ENCODE peak calls at places on chromosome X, in five cellular contexts. X, W, Q, L and B are unnamed samples. For H3K4me1, the result is how much of the 10 kb centered on the place peaks cover.

GRCh38 chrX:64152857-64153256 is 52.7 kb downstream of the AMER1 start:
- DNase-seq in W (no peak), L (peak), Q (no peak), X (no peak), B (peak)

GRCh38 chrX:112834016-112834855 is 6.4 kb downstream of the AMOT start:
- DNase-seq in X (no peak), L (no peak), Q (no peak), W (no peak), B (no peak)

GRCh38 chrX:115535421-115535820 is 25.6 kb upstream of the PLS3 start:
- DNase-seq in W (no peak), L (no peak), Q (no peak), X (no peak), B (no peak)

GRCh38 chrX:143648705-143649104 is 12.8 kb upstream of the SLITRK4 start:
- DNase-seq in L (no peak), Q (no peak), W (no peak), X (no peak), B (no peak)

GRCh38 chrX:118723376-118723775 is 4.0 kb upstream of the IL13RA1 start:
- DNase-seq in L (no peak), X (no peak), Q (no peak), W (no peak), B (no peak)

GRCh38 chrX:110037181-110037580 is 34.3 kb downstream of the TMEM164 start:
- DNase-seq in Q (no peak), X (no peak), W (no peak), L (no peak), B (no peak)

GRCh38 chrX:1165535-1166196 is 46.8 kb downstream of the CRLF2 start:
- DNase-seq in W (no peak), Q (no peak), L (no peak), X (no peak), B (no peak)

GRCh38 chrX:109954955-109955354 is 48.0 kb upstream of the TMEM164 start:
- DNase-seq in L (no peak), X (no peak), W (no peak), Q (no peak), B (no peak)

GRCh38 chrX:110414679-110415439 is 56.2 kb downstream of the RTL9 start:
- DNase-seq in L (no peak), W (no peak), X (no peak), Q (peak), B (no peak)

GRCh38 chrX:41718481-41719245 is 5.3 kb upstream of the GPR82 start:
- DNase-seq in W (no peak), X (no peak), L (peak), Q (no peak), B (peak)

GRCh38 chrX:131747173-131747572 is 203.3 kb downstream of the OR13H1 start:
- DNase-seq in Q (peak), W (no peak), L (no peak), X (no peak), B (no peak)

GRCh38 chrX:16646366-16647168 is 3.4 kb upstream of the S100G start:
- DNase-seq in X (no peak), Q (no peak), W (no peak), L (peak), B (no peak)

GRCh38 chrX:51336584-51336983 is 4.0 kb downstream of the NUDT10 start:
- DNase-seq in Q (no peak), X (peak), L (peak), W (peak), B (no peak)

GRCh38 chrX:72475952-72476668 is 96.5 kb downstream of the HDAC8 start:
- DNase-seq in L (no peak), Q (no peak), W (no peak), X (no peak), B (no peak)

GRCh38 chrX:2311483-2311882 is 189.3 kb downstream of the DHRSX start:
- DNase-seq in Q (no peak), X (no peak), W (no peak), L (no peak), B (peak)

GRCh38 chrX:100478714-100479113 is 68.6 kb upstream of the PCDH19 start:
- DNase-seq in W (no peak), L (no peak), Q (no peak), X (no peak), B (no peak)

DNA sequence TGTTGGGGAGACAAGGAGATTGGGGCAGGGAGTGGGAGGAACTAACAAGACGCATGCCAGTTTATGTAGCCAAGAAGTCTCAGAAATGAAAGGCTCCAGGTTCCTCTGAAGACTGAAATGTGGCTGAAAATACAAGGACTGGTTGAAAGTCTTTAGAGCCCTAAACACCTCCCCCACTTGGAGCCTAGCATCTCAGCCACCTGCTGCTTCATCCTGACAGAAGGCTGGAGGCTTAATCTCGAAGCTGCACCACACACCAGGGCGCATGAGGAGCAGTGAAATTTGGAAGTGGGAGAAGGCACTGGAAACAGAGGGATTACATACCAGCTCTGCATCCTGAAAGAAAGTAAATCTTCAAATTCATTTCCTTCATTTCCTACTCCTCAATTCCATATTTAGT is 160.7 kb upstream of the FTHL17 start:
- DNase-seq in Q (no peak), L (no peak), X (no peak), W (no peak), B (peak)
- H3K4me1 ChIP-seq in Q (under half), L (under half), X (under half), W (under half), B (under half)

DNA sequence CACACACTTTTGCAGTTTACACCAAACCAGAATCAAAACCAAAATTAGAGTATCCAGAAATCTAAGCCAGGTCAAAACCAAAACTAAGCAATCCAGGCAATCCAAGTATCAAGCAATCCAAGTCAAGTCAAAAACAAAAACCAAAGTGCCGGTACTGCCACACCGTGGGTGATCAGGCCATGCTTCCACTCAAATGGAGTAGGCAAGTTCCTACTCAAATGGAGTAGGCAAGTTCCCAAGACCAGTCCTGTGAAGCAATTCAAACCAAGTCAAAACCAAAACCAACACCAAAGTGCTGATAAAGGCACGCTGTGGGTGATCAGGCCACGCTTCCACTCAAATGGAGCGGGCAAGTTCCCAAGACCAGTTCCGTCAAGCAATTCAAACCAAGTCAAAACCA is 31.3 kb downstream of the MID1 start:
- DNase-seq in Q (no peak), X (no peak), L (no peak), W (no peak), B (no peak)
- H3K9ac ChIP-seq in Q (no peak), X (no peak), L (no peak), W (no peak), B (no peak)

GRCh38 chrX:153414838-153415552 is 3.7 kb downstream of the ZFP92 start:
- DNase-seq in Q (no peak), W (no peak), X (no peak), L (no peak), B (no peak)

GRCh38 chrX:153413731-153414130 is 2.5 kb downstream of the ZFP92 start:
- DNase-seq in Q (no peak), L (no peak), W (no peak), X (no peak), B (no peak)

GRCh38 chrX:153411988-153412574 is 809 bp downstream of the ZFP92 start:
- DNase-seq in Q (no peak), W (no peak), L (no peak), X (no peak), B (no peak)

GRCh38 chrX:153411255-153411987 is at the start of gene ZFP92:
- DNase-seq in Q (no peak), W (no peak), L (no peak), X (peak), B (no peak)

GRCh38 chrX:153412746-153413720 is 1.8 kb downstream of the ZFP92 start:
- DNase-seq in Q (no peak), L (no peak), W (no peak), X (no peak), B (no peak)
- TF ChIP-seq ZNF274 in Q (no peak), L (no peak), W (no peak), X (no peak), B (no peak)

GRCh38 chrX:39440734-39441305 is 639.6 kb downstream of the MID1IP1 start:
- DNase-seq in L (no peak), Q (no peak), X (no peak), W (no peak), B (no peak)

GRCh38 chrX:39439910-39440733 is 638.9 kb downstream of the MID1IP1 start:
- DNase-seq in X (peak), Q (peak), L (no peak), W (no peak), B (no peak)

GRCh38 chrX:39445336-39445735 is 644.1 kb downstream of the MID1IP1 start:
- DNase-seq in Q (no peak), X (no peak), W (no peak), L (no peak), B (peak)

GRCh38 chrX:39443240-39443639 is 642.0 kb downstream of the MID1IP1 start:
- DNase-seq in W (no peak), Q (no peak), L (no peak), X (no peak), B (no peak)

DNA sequence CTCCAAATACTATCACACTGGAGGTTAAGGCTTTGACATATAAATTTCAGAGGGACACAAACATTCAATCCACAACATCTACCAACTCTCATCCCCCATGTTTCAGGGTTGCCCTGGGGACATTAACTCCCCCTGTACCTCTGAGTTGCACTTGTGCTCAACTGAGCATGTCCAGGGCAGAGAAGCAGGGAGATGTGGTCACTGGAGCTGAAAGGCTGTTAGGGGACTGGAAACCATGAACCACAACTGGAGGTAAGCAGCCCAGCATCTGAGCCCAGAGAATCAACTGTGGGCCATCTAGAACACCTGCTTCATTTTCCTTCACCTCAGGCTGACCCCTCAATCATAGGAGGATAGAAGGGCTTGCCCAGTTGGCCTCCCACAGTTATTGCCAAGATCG is 641.1 kb downstream of the MID1IP1 start:
- DNase-seq in W (no peak), Q (peak), L (no peak), X (no peak), B (no peak)
- H3K4me1 ChIP-seq in W (under half), Q (under half), L (under half), X (under half), B (under half)

DNA sequence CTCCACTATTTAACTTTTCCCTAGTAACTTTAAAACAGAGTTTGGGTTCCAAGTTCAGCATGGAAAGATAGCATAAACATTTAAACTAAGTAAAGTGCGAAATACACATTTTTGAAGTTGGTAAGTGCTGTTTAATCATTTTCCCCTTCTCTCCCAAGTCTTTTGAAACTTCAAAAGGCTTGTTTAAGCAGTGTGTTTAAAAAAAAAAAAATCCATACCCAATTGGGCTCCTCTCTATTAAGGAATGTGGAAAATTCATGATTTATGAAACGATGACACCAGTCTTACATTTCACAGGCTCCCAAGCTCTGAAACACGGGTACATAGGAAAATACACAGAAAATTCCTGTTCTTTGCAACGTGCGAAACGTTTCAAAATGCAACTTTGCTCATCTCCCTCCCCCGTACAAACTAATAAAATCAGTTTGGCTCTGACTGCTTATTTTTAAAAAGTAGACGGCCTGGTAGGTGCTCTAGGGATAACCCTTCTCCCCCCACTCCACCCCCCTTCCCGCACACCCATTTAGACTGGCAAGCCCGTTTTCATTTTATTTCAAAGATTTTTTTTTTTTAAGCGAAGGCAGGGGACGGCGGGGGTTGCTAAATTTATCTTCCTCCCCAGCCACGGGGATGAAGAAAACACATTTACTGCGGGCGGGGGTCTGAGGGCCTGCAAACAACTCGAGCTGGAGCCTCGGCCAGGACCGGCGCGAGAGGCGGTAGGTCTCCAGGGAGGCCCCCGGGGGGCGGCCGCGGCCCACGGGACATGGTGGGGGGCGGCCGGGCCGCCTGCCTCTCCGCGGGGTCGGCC is 789 bp upstream of the ZFX start:
- DNase-seq in W (no peak), L (peak), X (peak), Q (no peak), B (no peak)
- H3K9ac ChIP-seq in W (peak), L (peak), X (peak), Q (peak), B (peak)

GRCh38 chrX:101729986-101730385 is 70.3 kb upstream of the ARMCX2 start:
- DNase-seq in W (no peak), L (no peak), Q (no peak), X (no peak), B (no peak)
- TF ChIP-seq ZNF274 in W (no peak), L (no peak), Q (no peak), X (no peak), B (no peak)

GRCh38 chrX:44874481-44875184 is 1.6 kb downstream of the KDM6A start:
- DNase-seq in W (no peak), L (no peak), X (peak), Q (no peak), B (no peak)

GRCh38 chrX:44873415-44874270 is 655 bp downstream of the KDM6A start:
- DNase-seq in Q (no peak), X (peak), W (no peak), L (no peak), B (no peak)

GRCh38 chrX:44875185-44875489 is 2.1 kb downstream of the KDM6A start:
- DNase-seq in L (no peak), W (no peak), Q (no peak), X (no peak), B (no peak)

GRCh38 chrX:44876767-44877166 is 3.8 kb downstream of the KDM6A start:
- DNase-seq in L (no peak), X (no peak), Q (no peak), W (no peak), B (no peak)

DNA sequence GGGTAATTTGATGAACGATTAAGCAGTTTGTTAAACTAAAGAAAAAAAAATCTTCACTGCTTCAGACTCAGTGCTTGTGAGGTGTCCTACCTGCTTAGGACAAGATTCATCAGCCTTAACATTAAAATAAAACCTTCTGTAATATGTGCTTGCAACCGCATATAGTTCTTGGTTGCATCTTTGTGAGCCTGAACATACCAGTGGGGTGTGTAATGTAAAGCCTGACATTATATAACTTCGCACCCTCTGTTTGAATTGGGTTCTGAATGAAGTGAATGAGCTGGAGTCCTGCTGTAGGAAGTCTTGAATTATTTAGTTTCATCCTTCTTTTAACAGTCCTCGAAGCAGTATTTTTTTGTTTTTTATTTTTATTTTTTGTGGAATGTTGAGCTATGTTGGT is 3.1 kb downstream of the KDM6A start:
- DNase-seq in L (no peak), X (no peak), Q (no peak), W (no peak), B (no peak)
- H3K4me1 ChIP-seq in L (under half), X (under half), Q (under half), W (under half), B (under half)

DNA sequence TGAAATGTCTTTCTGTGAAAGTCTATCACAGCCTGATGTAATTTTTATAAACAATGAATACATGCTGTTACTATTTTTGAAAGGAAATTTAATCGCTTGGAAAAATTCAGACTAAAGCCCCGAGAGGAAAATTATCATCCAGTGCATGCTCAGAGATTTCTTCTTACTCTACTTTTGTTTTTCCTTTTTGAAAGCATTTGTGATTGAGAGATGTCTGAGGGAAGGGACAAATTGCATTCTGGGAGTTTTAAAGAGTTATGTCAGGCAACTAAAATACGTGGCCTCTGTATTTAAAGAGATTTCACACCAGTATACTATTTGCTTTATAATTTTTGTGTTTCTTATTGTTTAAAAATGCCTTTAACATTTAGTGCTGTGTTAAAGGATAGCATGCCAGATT is 1.4 kb upstream of the ZFX start:
- DNase-seq in L (no peak), Q (no peak), W (no peak), X (no peak), B (no peak)
- H3K9ac ChIP-seq in L (peak), Q (peak), W (peak), X (no peak), B (peak)

GRCh38 chrX:57918750-57919436 is 8.6 kb upstream of the ZXDA start:
- DNase-seq in X (no peak), L (peak), Q (no peak), W (peak), B (no peak)
- TF ChIP-seq ZNF274 in X (no peak), L (no peak), Q (no peak), W (no peak), B (no peak)